ENCODE peak calls at places on chromosome 5, in five cellular contexts. C is activated naive CD8-positive, alpha-beta T cell treated with anti-CD3 and anti-CD28 coated beads, Interleukin-2, amount 10 ng/mL, durations not matched to agents 7 days and 5 days; K is astrocyte of the spinal cord; X is EL; R is mammary epithelial cell. T is an unnamed sample.

GRCh38 chr5:38938424-38938823 is 92.6 kb downstream of the OSMR start:
- DNase-seq in C (no peak), K (peak), X (peak), R (no peak), T (no peak)

GRCh38 chr5:152853361-152853760 is 448.3 kb upstream of the NMUR2 start:
- DNase-seq in C (no peak), K (no peak), X (no peak), R (no peak), T (no peak)

GRCh38 chr5:146342882-146343865 is 4.5 kb downstream of the POU4F3 start:
- DNase-seq in C (no peak), K (no peak), X (no peak), R (no peak), T (no peak)

GRCh38 chr5:109656829-109657228 is 32.9 kb upstream of the MAN2A1 start:
- DNase-seq in C (peak), K (peak), X (peak), R (peak), T (peak)

GRCh38 chr5:1336749-1337489 is 8.0 kb downstream of the CLPTM1L start:
- DNase-seq in C (no peak), K (no peak), X (no peak), R (no peak), T (no peak)

GRCh38 chr5:37975531-37975930 is 135.7 kb upstream of the GDNF start:
- DNase-seq in C (no peak), K (no peak), X (peak), R (no peak), T (no peak)

GRCh38 chr5:58002318-58002717 is 457.6 kb downstream of the PLK2 start:
- DNase-seq in C (no peak), K (peak), X (peak), R (peak), T (no peak)

GRCh38 chr5:154444559-154445421 is 1.0 kb upstream of the SAP30L start:
- DNase-seq in C (peak), K (no peak), X (peak), R (peak), T (no peak)

GRCh38 chr5:3602713-3603502 is 7.3 kb downstream of the IRX1 start:
- DNase-seq in C (peak), K (peak), X (no peak), R (peak), T (peak)

T was measured in SK-MEL-5.